ENCODE peak calls at places on chromosomes 3 and 15, in six cellular contexts. S, T, M, U, X and L are unnamed samples.

GRCh38 chr3:44981751-44982150 is 5.7 kb downstream of the EXOSC7 start:
- DNase-seq in T (no peak), X (no peak), U (no peak), S (no peak), M (no peak), L (no peak)

GRCh38 chr3:148629006-148629405 is 68.7 kb upstream of the AGTR1 start:
- DNase-seq in M (no peak), S (no peak), U (no peak), T (no peak), X (no peak), L (no peak)

GRCh38 chr3:195613468-195614069 is 29.8 kb upstream of the APOD start:
- DNase-seq in M (peak), X (no peak), S (peak), U (peak), T (no peak), L (no peak)

GRCh38 chr3:39819517-39820298 is 10.3 kb downstream of the MYRIP start:
- DNase-seq in U (no peak), X (no peak), T (peak), S (no peak), M (no peak), L (no peak)

GRCh38 chr3:150300376-150300775 is 107.7 kb upstream of the TSC22D2 start:
- DNase-seq in T (no peak), S (no peak), M (no peak), U (no peak), X (no peak), L (no peak)

GRCh38 chr3:39255503-39256325 is 24.1 kb downstream of the CX3CR1 start:
- DNase-seq in S (no peak), T (no peak), X (peak), U (no peak), M (no peak), L (no peak)

GRCh38 chr3:58532794-58533220 is 4.2 kb downstream of the ACOX2 start:
- DNase-seq in X (peak), M (peak), S (peak), T (peak), U (peak), L (no peak)

GRCh38 chr3:124557433-124558232 is 172.6 kb upstream of the UMPS start:
- DNase-seq in U (no peak), X (no peak), M (no peak), S (peak), T (peak), L (no peak)

GRCh38 chr15:72487070-72487797 is 13.1 kb downstream of the ARIH1 start:
- DNase-seq in M (no peak), U (no peak), T (no peak), X (no peak), S (no peak), L (no peak)

GRCh38 chr15:94792166-94792565 is 560.8 kb downstream of the MCTP2 start:
- DNase-seq in U (no peak), T (no peak), X (no peak), M (no peak), S (no peak), L (no peak)

GRCh38 chr15:37771462-37771861 is 163.0 kb upstream of the TMCO5A start:
- DNase-seq in X (no peak), M (no peak), S (no peak), T (no peak), U (no peak), L (no peak)

GRCh38 chr3:882526-882925 is 210.3 kb upstream of the CNTN6 start:
- DNase-seq in T (no peak), S (no peak), U (no peak), X (no peak), M (no peak), L (no peak)

GRCh38 chr3:50345586-50345985 is at the start of gene ZMYND10:
- DNase-seq in T (no peak), X (no peak), S (peak), M (no peak), U (peak), L (no peak)

GRCh38 chr3:161548301-161548700 is 51.7 kb downstream of the OTOL1 start:
- DNase-seq in U (no peak), X (no peak), M (no peak), T (no peak), S (no peak), L (no peak)

GRCh38 chr3:71983694-71984093 is 198.7 kb upstream of the PROK2 start:
- DNase-seq in M (no peak), U (no peak), T (no peak), X (no peak), S (no peak), L (no peak)

GRCh38 chr3:149941186-149941585 is 29.5 kb downstream of the PFN2 start:
- DNase-seq in M (no peak), S (no peak), X (no peak), T (no peak), U (no peak), L (no peak)

GRCh38 chr3:195735036-195735695 is 14.4 kb downstream of the MUC20 start:
- DNase-seq in T (no peak), X (no peak), U (peak), S (no peak), M (no peak), L (no peak)

GRCh38 chr3:46168583-46168982 is 39.5 kb downstream of the CCR1 start:
- DNase-seq in X (no peak), S (no peak), T (no peak), U (no peak), M (no peak), L (no peak)

GRCh38 chr3:194485471-194485875 is 1.3 kb downstream of the ATP13A3 start:
- DNase-seq in U (no peak), X (no peak), T (no peak), S (no peak), M (no peak), L (no peak)

GRCh38 chr3:54857343-54857742 is 70.5 kb downstream of the LRTM1 start:
- DNase-seq in M (no peak), U (no peak), S (no peak), T (no peak), X (no peak), L (no peak)

GRCh38 chr3:51681453-51681852 is 10.4 kb downstream of the TEX264 start:
- DNase-seq in T (no peak), S (peak), M (no peak), X (no peak), U (no peak), L (no peak)

GRCh38 chr3:87873136-87873535 is 185.7 kb downstream of the CGGBP1 start:
- DNase-seq in T (no peak), U (no peak), M (no peak), X (no peak), S (no peak), L (no peak)

GRCh38 chr3:70990190-70990589 is 593.3 kb downstream of the FOXP1 start:
- DNase-seq in X (no peak), M (no peak), T (no peak), U (no peak), S (no peak), L (no peak)

GRCh38 chr3:98843301-98843959 is 58.1 kb downstream of the DCBLD2 start:
- DNase-seq in S (no peak), M (no peak), X (no peak), U (no peak), T (no peak), L (no peak)

GRCh38 chr3:178182337-178182761 is 353.9 kb upstream of the KCNMB2 start:
- DNase-seq in S (no peak), U (no peak), X (no peak), M (no peak), T (peak), L (no peak)

GRCh38 chr15:77420610-77421369 is at the start of gene HMG20A:
- DNase-seq in T (peak), U (peak), M (peak), S (peak), X (peak), L (no peak)

GRCh38 chr3:171038342-171038741 is 11.8 kb upstream of the SLC2A2 start:
- DNase-seq in M (no peak), T (no peak), X (no peak), S (no peak), U (no peak), L (no peak)

GRCh38 chr3:126958638-126959085 is 24.3 kb upstream of the PLXNA1 start:
- DNase-seq in S (no peak), M (peak), U (peak), T (no peak), X (no peak), L (no peak)

GRCh38 chr3:126961191-126961790 is 21.6 kb upstream of the PLXNA1 start:
- DNase-seq in S (no peak), U (peak), M (peak), X (no peak), T (no peak), L (peak)

GRCh38 chr3:126959144-126959920 is 23.6 kb upstream of the PLXNA1 start:
- DNase-seq in X (no peak), M (peak), S (no peak), T (no peak), U (peak), L (no peak)

GRCh38 chr3:126960604-126960995 is 22.3 kb upstream of the PLXNA1 start:
- DNase-seq in M (peak), U (peak), T (no peak), X (no peak), S (no peak), L (no peak)

GRCh38 chr3:126959921-126960603 is 22.9 kb upstream of the PLXNA1 start:
- DNase-seq in X (no peak), M (peak), T (peak), S (no peak), U (peak), L (no peak)
- TF ChIP-seq CTCF in X (no peak), M (no peak), T (peak), S (no peak), U (no peak), L (no peak)

GRCh38 chr15:92801412-92801773 is 98.7 kb upstream of the CHD2 start:
- DNase-seq in U (no peak), S (no peak), T (no peak), M (no peak), X (no peak), L (no peak)

GRCh38 chr15:92803536-92803851 is 96.6 kb upstream of the CHD2 start:
- DNase-seq in X (no peak), S (no peak), M (no peak), U (no peak), T (no peak), L (no peak)

GRCh38 chr15:92801774-92802464 is 98.2 kb upstream of the CHD2 start:
- DNase-seq in U (peak), M (no peak), T (no peak), X (no peak), S (no peak), L (no peak)

GRCh38 chr15:92805080-92805708 is 94.9 kb upstream of the CHD2 start:
- DNase-seq in T (no peak), X (no peak), S (no peak), M (no peak), U (no peak), L (no peak)

GRCh38 chr15:92803852-92804609 is 96.1 kb upstream of the CHD2 start:
- DNase-seq in X (peak), M (peak), U (peak), T (no peak), S (peak), L (peak)
- TF ChIP-seq POLR2AphosphoS5 in X (no peak), M (peak), U (peak), T (peak), S (peak), L (peak)

DNA sequence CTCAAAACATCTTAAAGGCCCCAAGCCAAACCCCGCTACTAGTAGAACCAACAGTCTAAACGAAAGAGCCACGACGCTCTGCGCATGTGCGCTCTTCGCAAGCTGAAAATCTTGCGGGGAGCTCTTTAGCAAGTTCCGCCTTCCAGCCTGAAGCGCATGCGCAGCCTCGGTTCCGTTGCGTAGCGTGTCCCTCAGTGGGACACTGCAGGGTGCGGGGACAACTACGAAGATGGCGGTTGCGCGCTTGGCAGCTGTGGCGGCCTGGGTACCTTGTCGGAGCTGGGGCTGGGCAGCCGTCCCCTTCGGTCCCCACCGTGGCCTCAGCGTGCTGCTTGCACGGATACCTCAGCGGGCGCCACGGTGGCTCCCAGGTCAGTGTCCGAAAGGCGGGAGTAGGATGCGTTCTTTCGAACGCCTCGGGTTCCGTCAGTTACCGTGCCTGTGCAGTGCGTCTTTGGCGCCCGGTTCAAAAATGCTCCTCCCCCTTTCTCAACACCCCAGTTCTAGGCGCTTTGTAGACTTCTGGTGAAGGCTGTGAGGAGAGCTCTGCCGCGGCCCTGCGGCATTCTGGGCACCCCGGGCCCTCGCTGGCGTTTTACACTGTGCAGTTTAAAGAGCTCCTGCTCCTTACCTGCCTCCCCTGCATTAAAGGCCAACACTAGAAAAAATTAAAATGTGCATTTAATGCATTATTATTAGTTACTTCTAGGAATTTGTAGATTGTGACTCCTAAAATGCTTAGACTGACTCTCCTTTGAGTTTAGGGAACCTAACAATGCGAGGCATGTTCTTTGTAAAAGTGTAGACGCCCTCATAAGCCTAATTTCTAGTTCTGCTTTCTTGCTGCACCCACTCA is at the start of gene ABHD10:
- DNase-seq in M (peak), U (peak), T (peak), S (peak), X (peak), L (peak)
- TF ChIP-seq EP300 in M (no peak), U (no peak), T (no peak), S (no peak), X (no peak), L (no peak)

GRCh38 chr15:100094127-100094510 is 247.7 kb downstream of the ADAMTS17 start:
- DNase-seq in M (no peak), T (no peak), X (no peak), U (peak), S (no peak), L (no peak)

GRCh38 chr15:100093211-100094126 is 248.3 kb downstream of the ADAMTS17 start:
- DNase-seq in U (peak), M (no peak), X (no peak), S (no peak), T (no peak), L (no peak)

GRCh38 chr15:100096700-100097099 is 245.1 kb downstream of the ADAMTS17 start:
- DNase-seq in X (no peak), T (no peak), U (peak), M (no peak), S (no peak), L (no peak)

GRCh38 chr15:100097342-100097899 is 244.4 kb downstream of the ADAMTS17 start:
- DNase-seq in M (no peak), U (peak), X (no peak), S (no peak), T (no peak), L (no peak)

DNA sequence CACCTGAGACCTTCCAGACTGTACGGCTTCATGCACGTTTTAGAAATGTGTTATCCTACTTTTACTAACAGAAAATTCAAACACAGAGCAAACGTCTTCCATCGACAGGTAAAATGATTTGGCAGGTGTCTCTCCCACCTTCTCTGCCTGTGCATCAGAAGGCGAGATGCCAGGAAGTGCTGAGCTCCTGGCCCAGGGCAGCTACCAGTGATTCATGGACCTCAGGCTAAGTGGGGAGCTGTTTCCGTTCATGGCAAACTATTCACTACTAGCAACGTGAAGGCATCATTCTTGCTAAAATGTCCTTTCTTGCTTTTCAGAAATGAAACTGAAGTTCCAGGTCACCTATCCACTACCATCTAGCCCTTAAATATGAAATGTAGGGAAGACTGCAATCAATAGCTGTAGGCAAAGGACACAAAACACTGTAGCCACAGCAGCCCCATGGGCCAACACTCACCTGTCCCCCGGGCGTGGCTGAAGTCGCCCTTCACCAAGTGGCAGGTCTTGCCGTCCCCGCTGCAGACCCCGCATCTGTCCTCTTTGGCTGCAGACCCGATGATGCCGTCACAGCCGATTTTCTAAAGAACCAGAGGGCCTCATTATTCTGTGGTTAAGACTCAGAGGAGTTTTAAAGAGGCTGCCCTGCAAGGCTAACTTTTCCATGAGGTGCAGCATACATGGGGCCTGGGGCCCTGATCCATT is 245.7 kb downstream of the ADAMTS17 start:
- DNase-seq in T (no peak), X (no peak), S (no peak), U (no peak), M (no peak), L (no peak)
- TF ChIP-seq CTCF in T (no peak), X (no peak), S (no peak), U (no peak), M (no peak), L (no peak)

GRCh38 chr3:105869531-105869833 is 670 bp upstream of the CBLB start:
- DNase-seq in U (no peak), X (no peak), S (no peak), T (no peak), M (no peak), L (no peak)
- TF ChIP-seq POLR2AphosphoS5 in U (no peak), X (no peak), S (no peak), T (no peak), M (peak), L (peak)

GRCh38 chr3:185270262-185270955 is 16.6 kb upstream of the EHHADH start:
- DNase-seq in M (no peak), U (no peak), T (peak), S (no peak), X (no peak), L (no peak)
- TF ChIP-seq EP300 in M (no peak), U (no peak), T (no peak), S (no peak), X (no peak), L (no peak)

GRCh38 chr15:76161153-76162049 is 101.6 kb downstream of the TMEM266 start:
- DNase-seq in U (no peak), S (no peak), X (no peak), M (no peak), T (no peak), L (no peak)

GRCh38 chr15:76163429-76164020 is 103.7 kb downstream of the TMEM266 start:
- DNase-seq in U (peak), S (peak), X (no peak), T (peak), M (peak), L (no peak)

GRCh38 chr15:76162784-76163428 is 103.1 kb downstream of the TMEM266 start:
- DNase-seq in T (no peak), U (no peak), M (no peak), X (no peak), S (no peak), L (no peak)

GRCh38 chr15:76160426-76161152 is 100.8 kb downstream of the TMEM266 start:
- DNase-seq in U (no peak), X (no peak), T (no peak), M (no peak), S (no peak), L (no peak)

DNA sequence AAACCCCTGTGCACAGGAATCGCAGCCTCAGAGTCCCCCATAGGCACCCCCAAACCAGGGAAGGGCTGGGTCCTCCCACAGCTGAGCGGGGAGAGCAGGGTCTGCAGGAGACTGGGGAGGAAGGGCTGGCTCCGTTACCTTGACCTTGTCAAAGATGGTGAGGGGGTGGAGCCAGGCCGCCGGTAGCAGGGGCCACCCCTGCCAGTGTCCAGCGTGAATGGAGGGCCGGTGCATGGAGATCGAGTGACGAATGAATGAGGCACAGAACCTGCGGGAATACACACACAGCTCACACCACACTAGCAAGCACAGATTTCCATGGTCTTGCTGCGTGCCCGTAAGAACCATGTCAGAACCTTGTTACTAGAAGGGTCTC is 102.3 kb downstream of the TMEM266 start:
- DNase-seq in X (no peak), M (no peak), T (no peak), U (no peak), S (no peak), L (no peak)
- TF ChIP-seq CTCF in X (no peak), M (no peak), T (no peak), U (no peak), S (no peak), L (no peak)